ENCODE peak calls at places on chromosome 16, in eight cellular contexts. S is sigmoid colon, R is esophagus squamous epithelium, W is SK-N-MC, K is neural progenitor cell, G is fibroblast of lung, H is colonic mucosa, Z is prostate gland. D is an unnamed sample.

GRCh38 chr16:30656388-30656787 is 1.8 kb upstream of the FBRS start:
- DNase-seq in R (no peak), Z (no peak), S (no peak), G (no peak), W (no peak), K (no peak), H (no peak), D (no peak)

GRCh38 chr16:3173892-3174617 is 13.9 kb upstream of the OR1F1 start:
- DNase-seq in Z (no peak), S (peak; percentile 48), W (no peak), G (no peak), R (no peak), H (no peak), K (peak; percentile 87), D (no peak)

GRCh38 chr16:75273054-75273925 is 21.9 kb upstream of the BCAR1 start:
- DNase-seq in R (no peak), S (no peak), G (peak; percentile 31), W (no peak), Z (no peak), K (no peak), H (no peak), D (no peak)

GRCh38 chr16:3879887-3880564 is 487 bp downstream of the CREBBP start:
- DNase-seq in G (peak; percentile 58), K (peak; percentile 82), S (peak; percentile 89), R (no peak), W (no peak), Z (peak; percentile 69), H (peak; percentile 68), D (peak; percentile 53)

GRCh38 chr16:2925951-2926659 is 14.4 kb downstream of the FLYWCH1 start:
- DNase-seq in R (no peak), W (no peak), Z (no peak), H (no peak), G (no peak), K (no peak), S (no peak), D (no peak)

GRCh38 chr16:71645450-71645849 is 19.5 kb downstream of the MARVELD3 start:
- DNase-seq in R (no peak), G (peak; percentile 20), W (no peak), S (no peak), H (no peak), K (peak; percentile 51), Z (no peak), D (peak; percentile 70)

GRCh38 chr16:2465653-2466415 is 5.3 kb upstream of the NTN3 start:
- DNase-seq in G (no peak), K (peak; percentile 57), W (no peak), S (no peak), H (no peak), Z (no peak), R (no peak), D (no peak)

GRCh38 chr16:1773703-1774455 is 945 bp upstream of the MRPS34 start:
- DNase-seq in K (no peak), R (no peak), Z (no peak), G (peak; percentile 66), W (no peak), H (no peak), S (no peak), D (peak; percentile 31)

GRCh38 chr16:84929421-84930297 is 81.7 kb downstream of the ZDHHC7 start:
- DNase-seq in R (no peak), S (peak; percentile 65), W (no peak), Z (no peak), H (no peak), G (no peak), K (no peak), D (no peak)

GRCh38 chr16:3305109-3306068 is at the start of the genes TIGD7 and ZNF75A:
- DNase-seq in K (peak; percentile 93), R (peak; percentile 35), H (peak; percentile 89), G (peak; percentile 93), W (no peak), Z (peak; percentile 82), S (peak; percentile 93), D (peak; percentile 90)

GRCh38 chr16:14489460-14489859 is 140.6 kb downstream of the PARN start:
- DNase-seq in S (no peak), R (no peak), H (no peak), Z (no peak), K (peak; percentile 58), G (no peak), W (no peak), D (no peak)

GRCh38 chr16:56617212-56618085 is 8.1 kb upstream of the MT1E start:
- DNase-seq in H (peak; percentile 85), G (peak; percentile 78), K (peak; percentile 65), Z (peak; percentile 71), W (no peak), S (peak; percentile 92), R (no peak), D (peak; percentile 71)

GRCh38 chr16:14513389-14514107 is 116.5 kb downstream of the PARN start:
- DNase-seq in Z (peak; percentile 82), W (no peak), K (no peak), S (no peak), H (no peak), R (no peak), G (no peak), D (no peak)

GRCh38 chr16:56538331-56538730 is 18.5 kb upstream of the BBS2 start:
- DNase-seq in S (no peak), K (no peak), G (no peak), W (no peak), R (no peak), Z (no peak), H (no peak), D (no peak)

GRCh38 chr16:63080736-63081135 is 1044.5 kb upstream of the CDH8 start:
- DNase-seq in K (no peak), H (no peak), S (no peak), R (no peak), W (no peak), Z (no peak), G (no peak), D (no peak)

GRCh38 chr16:12426122-12426521 is 377.6 kb downstream of the CPPED1 start:
- DNase-seq in K (peak; percentile 69), G (peak; percentile 6), S (no peak), Z (no peak), R (no peak), W (peak; percentile 32), H (no peak), D (no peak)

GRCh38 chr16:58515871-58516767 is 802 bp downstream of the SETD6 start:
- DNase-seq in W (no peak), S (peak; percentile 63), Z (no peak), H (peak; percentile 66), G (no peak), K (peak; percentile 66), R (no peak), D (peak; percentile 65)

GRCh38 chr16:52383071-52383470 is 163.9 kb downstream of the TOX3 start:
- DNase-seq in H (no peak), G (no peak), Z (no peak), S (no peak), K (peak; percentile 8), R (no peak), W (no peak), D (no peak)

GRCh38 chr16:89300976-89301360 is 83.5 kb downstream of the ZNF778 start:
- DNase-seq in H (no peak), W (no peak), G (no peak), S (no peak), Z (no peak), K (no peak), R (no peak), D (no peak)

GRCh38 chr16:89307421-89307805 is 89.9 kb downstream of the ZNF778 start:
- DNase-seq in R (no peak), Z (no peak), S (no peak), K (no peak), G (no peak), H (no peak), W (no peak), D (no peak)

GRCh38 chr16:89303604-89304003 is 86.1 kb downstream of the ZNF778 start:
- DNase-seq in G (no peak), W (no peak), K (no peak), H (no peak), S (no peak), Z (no peak), R (no peak), D (no peak)

GRCh38 chr16:89304941-89305705 is 87.6 kb downstream of the ZNF778 start:
- DNase-seq in K (no peak), W (no peak), Z (no peak), G (no peak), R (no peak), H (no peak), S (no peak), D (no peak)

DNA sequence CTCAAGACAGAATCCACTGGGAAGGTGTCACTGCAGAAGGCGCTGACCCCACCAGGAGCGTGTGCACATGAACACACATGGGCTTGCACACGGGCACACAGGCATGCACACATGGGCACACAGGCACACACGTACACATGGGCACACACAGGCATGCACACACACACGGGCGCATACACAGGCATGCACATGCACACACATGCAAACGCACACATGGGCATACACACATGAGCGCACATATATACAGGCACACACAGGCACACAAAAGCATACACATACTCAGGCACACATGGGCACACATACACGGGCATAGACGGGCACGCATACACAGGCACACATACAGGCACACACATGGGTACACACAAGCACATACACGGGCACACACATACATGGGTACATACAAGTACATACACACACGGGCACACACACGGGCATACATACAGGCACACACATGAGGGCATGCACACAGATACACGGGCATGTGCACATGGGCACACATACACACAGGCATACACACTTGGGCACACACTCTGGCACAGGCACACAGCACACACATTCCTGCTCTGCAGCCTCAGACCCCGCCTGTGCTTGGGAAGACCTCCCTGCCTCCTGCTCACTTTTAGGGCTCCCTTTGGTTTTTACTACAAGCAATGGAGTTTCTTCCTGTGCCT is 86.8 kb downstream of the ZNF778 start:
- DNase-seq in H (no peak), S (no peak), Z (no peak), R (no peak), W (no peak), K (no peak), G (no peak), D (no peak)
- H3K4me3 ChIP-seq in H (no peak overlapping the region), S (no peak overlapping the region), Z (no peak overlapping the region), R (no peak overlapping the region), W (no peak overlapping the region), K (no peak overlapping the region), G (no peak overlapping the region), D (no peak overlapping the region)

GRCh38 chr16:67191995-67192681 is at the start of gene E2F4:
- DNase-seq in S (peak; percentile 94), R (peak; percentile 43), H (peak; percentile 91), K (peak; percentile 95), W (no peak), Z (peak; percentile 89), G (peak; percentile 91), D (peak; percentile 92)
- H3K27ac ChIP-seq in S (peak within 1 kb of the TSS; percentile 76), R (peak within 1 kb of the TSS; percentile 89), H (peak within 1 kb of the TSS; percentile 60), K (no peak within 1 kb of the TSS), W (no peak within 1 kb of the TSS), Z (peak within 1 kb of the TSS; percentile 41), G (peak within 1 kb of the TSS; percentile 60), D (no peak within 1 kb of the TSS)

DNA sequence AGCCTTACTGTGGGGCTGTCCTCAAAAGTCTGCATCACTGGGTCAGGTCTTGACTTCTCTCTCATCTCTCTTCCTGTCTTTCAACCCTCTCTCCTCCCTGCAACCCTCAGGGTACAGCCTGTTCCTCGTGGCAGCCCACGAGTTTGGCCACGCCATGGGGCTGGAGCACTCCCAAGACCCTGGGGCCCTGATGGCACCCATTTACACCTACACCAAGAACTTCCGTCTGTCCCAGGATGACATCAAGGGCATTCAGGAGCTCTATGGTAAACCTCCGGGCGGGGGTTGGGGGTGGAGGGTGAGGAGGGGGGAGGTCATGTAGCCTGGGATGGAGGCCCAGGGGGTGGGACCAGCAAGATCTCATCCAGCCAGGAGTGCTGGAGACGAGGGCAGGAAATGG is 12.7 kb downstream of the MMP2 start:
- DNase-seq in R (no peak), G (no peak), Z (no peak), W (no peak), K (no peak), H (peak; percentile 15), S (no peak), D (no peak)
- H3K36me3 ChIP-seq in R (no peaks in the 10 kb centered on the region), G (peaks cover 42% of the 10 kb centered on the region), Z (no peaks in the 10 kb centered on the region), W (no peaks in the 10 kb centered on the region), K (no peaks in the 10 kb centered on the region), H (no peaks in the 10 kb centered on the region), S (no peaks in the 10 kb centered on the region), D (no peaks in the 10 kb centered on the region)

GRCh38 chr16:554640-555413 is 5.4 kb upstream of the PRR35 start:
- DNase-seq in W (no peak), S (no peak), K (no peak), R (no peak), Z (peak; percentile 20), H (no peak), G (peak; percentile 80), D (peak; percentile 68)
- H3K4me3 ChIP-seq in W (no peak overlapping the region), S (no peak overlapping the region), K (no peak overlapping the region), R (peak overlapping the region; percentile 49), Z (no peak overlapping the region), H (no peak overlapping the region), G (no peak overlapping the region), D (no peak overlapping the region)